ENCODE peak calls at places on chromosomes 5 and 9, in four cellular contexts. W is T-cell; F is posterior cingulate gyrus; X is activated CD8-positive, alpha-beta memory T cell treated with anti-CD3 and anti-CD28 coated beads for 24 hours. A is an unnamed sample.
A peak's percentile ranks its signal among the peaks of the same experiment; 100 is the strongest.

GRCh38 chr9:30524311-30524710 is 1860.1 kb upstream of the ACO1 start:
- DNase-seq in X (no peak), F (no peak), W (no peak), A (no peak)

GRCh38 chr5:34690898-34691297 is 34.8 kb downstream of the RAI14 start:
- DNase-seq in W (no peak), F (no peak), X (no peak), A (no peak)

GRCh38 chr5:128736567-128736966 is 198.5 kb upstream of the FBN2 start:
- DNase-seq in W (no peak), X (no peak), F (peak; percentile 17), A (peak; percentile 30)

GRCh38 chr9:75239176-75239575 is 150.9 kb downstream of the OSTF1 start:
- DNase-seq in W (no peak), F (no peak), X (no peak), A (no peak)

GRCh38 chr5:179920175-179920574 is 12.5 kb upstream of the TBC1D9B start:
- DNase-seq in F (no peak), W (no peak), X (peak; percentile 46), A (no peak)

GRCh38 chr5:100313657-100314056 is 221.5 kb upstream of the FAM174A start:
- DNase-seq in F (no peak), X (no peak), W (no peak), A (no peak)

GRCh38 chr9:4225291-4226119 is 74.4 kb downstream of the GLIS3 start:
- DNase-seq in F (no peak), X (no peak), W (no peak), A (no peak)

GRCh38 chr5:17305964-17306725 is 88.7 kb downstream of the BASP1 start:
- DNase-seq in F (no peak), W (no peak), X (no peak), A (no peak)

GRCh38 chr9:86714976-86715375 is 232.3 kb downstream of the GAS1 start:
- DNase-seq in F (no peak), W (no peak), X (no peak), A (no peak)

GRCh38 chr5:142095035-142095434 is 13.5 kb upstream of the NDFIP1 start:
- DNase-seq in X (peak; percentile 76), F (no peak), W (no peak), A (no peak)

GRCh38 chr5:133472829-133473228 is 139.5 kb downstream of the FSTL4 start:
- DNase-seq in F (no peak), X (no peak), W (no peak), A (no peak)

GRCh38 chr9:22098636-22099332 is 89.7 kb upstream of the CDKN2B start:
- DNase-seq in X (no peak), W (no peak), F (no peak), A (no peak)

GRCh38 chr9:107694390-107694789 is 204.8 kb upstream of the KLF4 start:
- DNase-seq in W (no peak), F (no peak), X (no peak), A (no peak)

GRCh38 chr5:6083311-6083941 is 294.9 kb downstream of the MED10 start:
- DNase-seq in W (no peak), F (no peak), X (no peak), A (no peak)

GRCh38 chr9:23220171-23220570 is 605.9 kb downstream of the ELAVL2 start:
- DNase-seq in X (no peak), F (no peak), W (no peak), A (no peak)

GRCh38 chr5:134539732-134540131 is 14.3 kb downstream of the JADE2 start:
- DNase-seq in X (no peak), F (no peak), W (no peak), A (no peak)

GRCh38 chr9:24614070-24614469 is 68.4 kb upstream of the IZUMO3 start:
- DNase-seq in W (no peak), X (no peak), F (no peak), A (no peak)

GRCh38 chr9:27423919-27424710 is 100.0 kb upstream of the IFNK start:
- DNase-seq in W (no peak), F (no peak), X (no peak), A (no peak)

GRCh38 chr9:135053133-135053532 is 34.3 kb upstream of the OLFM1 start:
- DNase-seq in X (no peak), F (no peak), W (no peak), A (no peak)

GRCh38 chr9:19160085-19160484 is 32.8 kb upstream of the PLIN2 start:
- DNase-seq in W (no peak), F (no peak), X (no peak), A (no peak)

GRCh38 chr5:84480873-84481637 is 96.4 kb upstream of the EDIL3 start:
- DNase-seq in X (no peak), W (no peak), F (no peak), A (no peak)

GRCh38 chr5:169786219-169786618 is 149.1 kb downstream of the DOCK2 start:
- DNase-seq in W (no peak), X (no peak), F (no peak), A (no peak)

GRCh38 chr9:69009708-69010107 is 4.2 kb downstream of the PRKACG start:
- DNase-seq in F (no peak), W (no peak), X (no peak), A (no peak)

GRCh38 chr9:127450170-127450830 is 906 bp downstream of the RPL12 start:
- DNase-seq in X (no peak), F (no peak), W (no peak), A (no peak)

GRCh38 chr5:763998-764781 is 20.3 kb downstream of the ZDHHC11B start:
- DNase-seq in X (no peak), F (no peak), W (no peak), A (no peak)

GRCh38 chr9:112445196-112445595 is 41.4 kb upstream of the KIAA1958 start:
- DNase-seq in F (no peak), W (no peak), X (no peak), A (no peak)

GRCh38 chr5:5965132-5965531 is 413.2 kb downstream of the MED10 start:
- DNase-seq in F (no peak), X (no peak), W (no peak), A (no peak)

GRCh38 chr9:33905137-33905536 is 88.2 kb downstream of the UBE2R2 start:
- DNase-seq in W (no peak), F (no peak), X (no peak), A (no peak)

GRCh38 chr5:154395407-154396106 is 50.2 kb upstream of the SAP30L start:
- DNase-seq in F (no peak), W (no peak), X (no peak), A (no peak)

GRCh38 chr5:134041570-134042411 is 37.0 kb upstream of the VDAC1 start:
- DNase-seq in W (no peak), X (no peak), F (no peak), A (no peak)

GRCh38 chr9:132144708-132145365 is 17.0 kb upstream of the NTNG2 start:
- DNase-seq in X (no peak), W (no peak), F (no peak), A (no peak)

GRCh38 chr9:122377241-122378164 is 6.7 kb downstream of the PTGS1 start:
- DNase-seq in W (no peak), X (peak; percentile 40), F (no peak), A (no peak)

GRCh38 chr5:95471922-95472321 is 80.8 kb downstream of the FAM81B start:
- DNase-seq in X (no peak), W (no peak), F (no peak), A (no peak)

GRCh38 chr9:94139672-94140417 is 55.6 kb downstream of the PTPDC1 start:
- DNase-seq in W (no peak), F (no peak), X (peak; percentile 17), A (no peak)

GRCh38 chr5:139794067-139794846 is 1.4 kb upstream of the PSD2 start:
- DNase-seq in W (no peak), F (no peak), X (no peak), A (no peak)

GRCh38 chr9:108691614-108692013 is 164.2 kb downstream of the ACTL7B start:
- DNase-seq in W (no peak), F (no peak), X (no peak), A (no peak)

GRCh38 chr9:112218908-112219307 is 43.8 kb upstream of the SUSD1 start:
- DNase-seq in X (no peak), F (no peak), W (no peak), A (no peak)

GRCh38 chr9:111897831-111898144 is 1.2 kb downstream of the UGCG start:
- DNase-seq in F (no peak), X (no peak), W (no peak), A (no peak)

GRCh38 chr5:125326114-125326513 is 579.7 kb upstream of the ZNF608 start:
- DNase-seq in F (no peak), X (no peak), W (no peak), A (no peak)

GRCh38 chr5:54093081-54093492 is 217.3 kb downstream of the ARL15 start:
- DNase-seq in W (no peak), F (no peak), X (no peak), A (no peak)